ENCODE peak calls at places on chromosomes 7 and 10, in seven cellular contexts. I is SK-N-SH, B is stomach, J is GM23338, P is suprapubic skin, T is HCT116, S is transverse colon. W is an unnamed sample.

GRCh38 chr10:80585812-80586211 is 48.1 kb downstream of the SH2D4B start:
- DNase-seq in I (no peak), B (no peak), J (no peak), P (no peak), T (no peak), S (no peak), W (no peak)

GRCh38 chr10:110138197-110138812 is 69.1 kb upstream of the MXI1 start:
- DNase-seq in I (peak; percentile 50), B (no peak), J (peak; percentile 92), P (no peak), T (peak; percentile 65), S (no peak), W (no peak)

GRCh38 chr7:47470567-47471357 is 111.1 kb downstream of the TNS3 start:
- DNase-seq in I (no peak), B (peak; percentile 78), J (peak; percentile 83), P (no peak), T (no peak), S (peak; percentile 56), W (no peak)

GRCh38 chr10:52248697-52249306 is 65.3 kb upstream of the DKK1 start:
- DNase-seq in I (no peak), B (no peak), J (no peak), P (no peak), T (no peak), S (no peak), W (no peak)

GRCh38 chr10:78653555-78653954 is 415.2 kb upstream of the ZMIZ1 start:
- DNase-seq in I (no peak), B (no peak), J (no peak), P (no peak), T (no peak), S (no peak), W (no peak)

GRCh38 chr10:47340613-47341170 is 7.5 kb upstream of the RBP3 start:
- DNase-seq in I (peak; percentile 83), B (peak; percentile 68), J (peak; percentile 69), P (peak; percentile 69), T (peak; percentile 48), S (peak; percentile 82), W (peak; percentile 83)

GRCh38 chr10:110311357-110311949 is 6.7 kb upstream of the SMNDC1 start:
- DNase-seq in I (peak; percentile 64), B (peak; percentile 57), J (peak; percentile 87), P (no peak), T (peak; percentile 80), S (peak; percentile 43), W (no peak)

GRCh38 chr10:28776519-28776918 is 99.2 kb downstream of the BAMBI start:
- DNase-seq in I (no peak), B (no peak), J (no peak), P (no peak), T (no peak), S (no peak), W (no peak)

GRCh38 chr7:157539521-157539920 is 202.7 kb downstream of the DNAJB6 start:
- DNase-seq in I (no peak), B (no peak), J (no peak), P (peak; percentile 19), T (no peak), S (no peak), W (peak; percentile 42)

GRCh38 chr10:18615618-18616017 is 35.8 kb downstream of the NSUN6 start:
- DNase-seq in I (no peak), B (no peak), J (no peak), P (no peak), T (no peak), S (no peak), W (no peak)

GRCh38 chr7:74349621-74350020 is 60.4 kb downstream of the CLIP2 start:
- DNase-seq in I (no peak), B (no peak), J (no peak), P (no peak), T (no peak), S (no peak), W (no peak)

GRCh38 chr7:561631-562393 is 42.2 kb upstream of the PDGFA start:
- DNase-seq in I (no peak), B (no peak), J (no peak), P (no peak), T (no peak), S (peak; percentile 70), W (peak; percentile 87)

GRCh38 chr7:35185908-35186731 is 67.8 kb downstream of the TBX20 start:
- DNase-seq in I (peak; percentile 73), B (no peak), J (peak; percentile 64), P (no peak), T (no peak), S (no peak), W (peak; percentile 65)

GRCh38 chr7:39577229-39577874 is 11.1 kb downstream of the YAE1 start:
- DNase-seq in I (no peak), B (no peak), J (no peak), P (no peak), T (no peak), S (no peak), W (no peak)

GRCh38 chr7:81499262-81500116 is 270.4 kb downstream of the HGF start:
- DNase-seq in I (peak; percentile 47), B (no peak), J (peak; percentile 87), P (no peak), T (peak; percentile 81), S (no peak), W (no peak)

GRCh38 chr7:5643280-5643679 is 138.2 kb downstream of the RNF216 start:
- DNase-seq in I (no peak), B (no peak), J (peak; percentile 70), P (no peak), T (no peak), S (peak; percentile 47), W (peak; percentile 88)

GRCh38 chr7:139043823-139044812 is 8.3 kb upstream of the ZC3HAV1L start:
- DNase-seq in I (no peak), B (peak; percentile 55), J (no peak), P (no peak), T (no peak), S (peak; percentile 51), W (no peak)

GRCh38 chr7:96388620-96389383 is 66.9 kb upstream of the SLC25A13 start:
- DNase-seq in I (no peak), B (no peak), J (peak; percentile 11), P (no peak), T (no peak), S (no peak), W (no peak)

GRCh38 chr7:50317697-50318640 is 13.5 kb downstream of the IKZF1 start:
- DNase-seq in I (no peak), B (no peak), J (no peak), P (no peak), T (no peak), S (no peak), W (peak; percentile 85)
- TF ChIP-seq POLR2AphosphoS5 in I (no peak), B (no peak), J (no peak), P (no peak), T (no peak), S (no peak), W (no peak)

GRCh38 chr7:116505278-116505677 is 5.7 kb downstream of the CAV2 start:
- DNase-seq in I (no peak), B (no peak), J (no peak), P (no peak), T (no peak), S (no peak), W (no peak)
- TF ChIP-seq POLR2AphosphoS5 in I (peak; percentile 11), B (no peak), J (no peak), P (no peak), T (no peak), S (no peak), W (no peak)

DNA sequence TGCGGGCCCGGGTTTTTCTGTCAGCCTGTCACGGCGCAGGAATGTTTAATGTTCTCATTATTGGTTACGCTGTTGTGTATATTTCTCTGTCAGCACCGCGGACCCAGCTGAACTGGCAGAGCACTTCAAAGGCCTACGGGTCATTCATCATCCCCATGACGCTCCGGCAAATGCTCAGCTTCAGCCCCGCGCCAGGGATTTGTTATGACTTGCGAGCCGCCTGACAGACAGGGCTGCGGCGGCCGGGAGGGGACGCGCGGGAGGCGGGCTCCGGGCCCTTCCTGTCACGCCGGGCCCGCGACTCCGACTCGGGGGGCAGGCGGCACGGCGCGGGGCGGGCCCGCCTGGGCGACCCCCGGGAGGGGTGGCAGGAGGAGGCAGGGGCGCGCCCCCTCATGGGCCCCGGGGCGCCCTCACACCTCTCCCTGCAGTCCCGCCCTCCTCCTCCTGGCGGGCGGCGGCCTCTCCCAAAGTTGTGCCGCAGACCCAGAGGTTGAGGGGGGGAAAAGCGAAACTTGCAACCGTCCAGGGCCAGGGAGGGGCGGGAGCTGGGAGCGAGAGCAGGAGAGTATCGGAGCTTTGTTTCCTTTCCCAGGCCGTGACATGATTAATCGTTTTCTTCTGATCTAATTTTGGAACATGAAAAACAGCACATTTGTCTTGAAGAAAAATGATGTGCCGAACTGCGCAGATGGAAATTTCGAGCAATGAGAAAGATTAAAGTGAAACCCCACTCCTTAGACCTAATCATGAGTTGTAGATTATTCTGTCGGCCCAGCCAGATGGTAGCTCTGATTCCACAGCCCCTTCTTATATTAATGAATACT is 59.3 kb upstream of the COMTD1 start:
- DNase-seq in I (peak; percentile 85), B (peak; percentile 74), J (peak; percentile 76), P (peak; percentile 93), T (peak; percentile 64), S (peak; percentile 74), W (peak; percentile 89)
- TF ChIP-seq POLR2AphosphoS5 in I (no peak), B (peak; percentile 79), J (no peak), P (peak; percentile 89), T (peak; percentile 8), S (peak; percentile 27), W (no peak)

GRCh38 chr7:84117304-84117703 is 77.3 kb downstream of the SEMA3A start:
- DNase-seq in I (no peak), B (no peak), J (peak; percentile 32), P (no peak), T (no peak), S (no peak), W (no peak)
- TF ChIP-seq POLR2AphosphoS5 in I (no peak), B (no peak), J (no peak), P (no peak), T (no peak), S (no peak), W (no peak)

GRCh38 chr10:15541376-15541775 is 170.3 kb upstream of the FAM171A1 start:
- DNase-seq in I (no peak), B (no peak), J (no peak), P (no peak), T (no peak), S (no peak), W (no peak)
- TF ChIP-seq POLR2AphosphoS5 in I (no peak), B (no peak), J (no peak), P (no peak), T (no peak), S (no peak), W (no peak)

GRCh38 chr10:96390460-96390864 is 31.7 kb upstream of the OPALIN start:
- DNase-seq in I (no peak), B (peak; percentile 92), J (no peak), P (no peak), T (no peak), S (peak; percentile 52), W (no peak)
- TF ChIP-seq POLR2AphosphoS5 in I (no peak), B (peak; percentile 72), J (no peak), P (peak; percentile 67), T (no peak), S (peak; percentile 64), W (no peak)